ENCODE peak calls at places on chromosomes 16 and 17, in eight cellular contexts. E, K, P, L, W, C, F and H are unnamed samples.
A peak's percentile ranks its signal among the peaks of the same experiment; 100 is the strongest.

GRCh38 chr16:57807968-57808528 is 5.8 kb upstream of the KIFC3 start:
- DNase-seq in P (peak; percentile 91), L (peak; percentile 81), W (peak; percentile 33), F (peak; percentile 94), K (no peak), E (peak; percentile 91), C (peak; percentile 58), H (peak; percentile 76)

GRCh38 chr17:57984936-57985674 is 2.9 kb downstream of the VEZF1 start:
- DNase-seq in K (no peak), W (no peak), L (no peak), P (no peak), C (no peak), F (no peak), E (peak; percentile 24), H (no peak)

GRCh38 chr16:85334718-85335583 is 222.7 kb upstream of the CIBAR2 start:
- DNase-seq in F (no peak), L (no peak), K (no peak), E (peak; percentile 60), P (no peak), C (no peak), W (no peak), H (no peak)

GRCh38 chr17:45195424-45195823 is 26.3 kb upstream of the FMNL1 start:
- DNase-seq in E (no peak), F (no peak), P (no peak), C (no peak), K (no peak), W (no peak), L (no peak), H (no peak)

GRCh38 chr17:4304417-4305027 is 40.7 kb upstream of the ANKFY1 start:
- DNase-seq in K (no peak), L (peak; percentile 58), C (peak; percentile 23), F (peak; percentile 54), P (no peak), W (peak; percentile 11), E (no peak), H (peak; percentile 49)

GRCh38 chr17:42275527-42276358 is 448 bp downstream of the STAT5B start:
- DNase-seq in K (no peak), F (no peak), C (no peak), W (peak; percentile 28), L (no peak), P (no peak), E (peak; percentile 56), H (no peak)

GRCh38 chr17:8255499-8255898 is 6.4 kb downstream of the PFAS start:
- DNase-seq in P (no peak), E (no peak), C (no peak), W (no peak), F (no peak), L (no peak), K (no peak), H (no peak)

GRCh38 chr17:78532922-78533640 is 44.1 kb downstream of the DNAH17 start:
- DNase-seq in L (no peak), P (no peak), F (peak; percentile 88), E (peak; percentile 85), K (no peak), W (no peak), C (no peak), H (no peak)